ENCODE peak calls at places on chromosomes 11 and 22, in six cellular contexts. F is hippocampal formation; B is caudate nucleus; S is stimulated activated naive CD8-positive, alpha-beta T cell treated with anti-CD3 and anti-CD28 coated beads, Interleukin-15, amount 100 ng/mL, for 72 hours; R is dorsolateral prefrontal cortex; P is DMS79 treated with DMSO at 0.1 percent for 48 hours. U is an unnamed sample.

GRCh38 chr11:24391165-24391564 is 105.7 kb upstream of the LUZP2 start:
- DNase-seq in F (no peak), B (no peak), R (no peak), S (no peak), P (no peak), U (no peak)

GRCh38 chr11:18046116-18046777 is at the start of gene TPH1:
- DNase-seq in S (no peak), B (no peak), P (no peak), F (no peak), R (no peak), U (no peak)

GRCh38 chr11:2258501-2259465 is 11.6 kb downstream of the ASCL2 start:
- DNase-seq in B (no peak), P (no peak), S (no peak), R (peak), F (no peak), U (no peak)

GRCh38 chr11:17171342-17171741 is 36.4 kb downstream of the PIK3C2A start:
- DNase-seq in R (no peak), S (no peak), F (no peak), B (no peak), P (no peak), U (no peak)

GRCh38 chr11:76770642-76771445 is 12.3 kb upstream of the TSKU start:
- DNase-seq in F (no peak), B (no peak), P (no peak), S (no peak), R (no peak), U (no peak)

GRCh38 chr11:131408011-131408640 is 37.7 kb downstream of the NTM start:
- DNase-seq in F (no peak), R (peak), P (no peak), B (no peak), S (no peak), U (peak)

GRCh38 chr22:24069721-24070120 is 58.6 kb downstream of the CABIN1 start:
- DNase-seq in P (no peak), S (no peak), F (no peak), R (no peak), B (no peak), U (no peak)

GRCh38 chr11:46264976-46265375 is 12.5 kb upstream of the CREB3L1 start:
- DNase-seq in R (no peak), F (no peak), B (no peak), S (no peak), P (no peak), U (no peak)

GRCh38 chr11:121420398-121420797 is 31.7 kb upstream of the SORL1 start:
- DNase-seq in S (no peak), R (no peak), P (no peak), B (no peak), F (no peak), U (no peak)

GRCh38 chr11:110565690-110566336 is 136.1 kb downstream of the FDX1 start:
- DNase-seq in F (no peak), B (no peak), S (no peak), P (peak), R (no peak), U (no peak)

GRCh38 chr22:30228509-30229359 is 17.8 kb downstream of the LIF start:
- DNase-seq in S (no peak), F (no peak), P (no peak), R (no peak), B (no peak), U (no peak)

GRCh38 chr11:35619030-35619753 is 932 bp downstream of the FJX1 start:
- DNase-seq in B (peak), R (peak), S (peak), P (no peak), F (no peak), U (peak)

GRCh38 chr22:24400726-24401596 is 26.4 kb upstream of the ADORA2A start:
- DNase-seq in S (no peak), P (no peak), R (no peak), B (no peak), F (no peak), U (no peak)

GRCh38 chr22:22959147-22959827 is 71.7 kb downstream of the IGLL5 start:
- DNase-seq in S (peak), P (peak), F (peak), R (peak), B (peak), U (peak)

GRCh38 chr22:27107824-27108223 is 450.4 kb downstream of the MIAT start:
- DNase-seq in R (no peak), P (no peak), B (no peak), F (no peak), S (no peak), U (peak)

GRCh38 chr11:17649696-17650600 is 69.4 kb upstream of the MYOD1 start:
- DNase-seq in R (no peak), S (no peak), F (no peak), P (no peak), B (no peak), U (no peak)

GRCh38 chr11:70116386-70117077 is 38.4 kb downstream of the ANO1 start:
- DNase-seq in F (no peak), B (no peak), R (no peak), S (no peak), P (no peak), U (no peak)

GRCh38 chr11:64245797-64246623 is 733 bp downstream of the PPP1R14B start:
- DNase-seq in F (no peak), P (peak), B (peak), R (no peak), S (peak), U (peak)

GRCh38 chr11:36467913-36468312 is 42.2 kb downstream of the TRAF6 start:
- DNase-seq in R (no peak), F (no peak), S (no peak), P (no peak), B (no peak), U (no peak)

GRCh38 chr11:22467741-22468140 is 129.6 kb downstream of the SLC17A6 start:
- DNase-seq in S (no peak), B (no peak), R (no peak), F (no peak), P (no peak), U (no peak)

GRCh38 chr11:14418801-14419417 is 59.9 kb upstream of the RRAS2 start:
- DNase-seq in P (no peak), B (no peak), R (no peak), S (no peak), F (no peak), U (no peak)

GRCh38 chr22:23216331-23217170 is 36.2 kb downstream of the BCR start:
- DNase-seq in P (no peak), S (peak), R (no peak), B (no peak), F (no peak), U (no peak)

GRCh38 chr11:1298695-1299492 is 10.5 kb downstream of the TOLLIP start:
- DNase-seq in S (peak), R (peak), B (peak), P (peak), F (peak), U (no peak)

GRCh38 chr11:75298191-75298590 is 53.3 kb downstream of the ARRB1 start:
- DNase-seq in S (no peak), B (no peak), R (no peak), F (no peak), P (peak), U (peak)

GRCh38 chr11:122981388-122982264 is at the start of gene BSX:
- DNase-seq in S (peak), F (no peak), B (no peak), R (peak), P (peak), U (no peak)

GRCh38 chr22:41793871-41794270 is 6.6 kb upstream of the CCDC134 start:
- DNase-seq in P (no peak), F (no peak), B (no peak), S (no peak), R (no peak), U (no peak)

GRCh38 chr11:112770487-112770886 is 190.7 kb upstream of the NCAM1 start:
- DNase-seq in R (peak), B (peak), F (peak), P (no peak), S (no peak), U (no peak)

GRCh38 chr11:19889531-19889930 is 176.9 kb downstream of the NAV2 start:
- DNase-seq in B (no peak), S (no peak), P (no peak), F (no peak), R (no peak), U (no peak)

GRCh38 chr22:23569291-23569690 is 10.8 kb downstream of the IGLL1 start:
- DNase-seq in S (no peak), F (no peak), B (no peak), R (no peak), P (no peak), U (no peak)

GRCh38 chr11:118051611-118052461 is 25.0 kb upstream of the TMPRSS4 start:
- DNase-seq in S (peak), R (no peak), B (no peak), P (no peak), F (no peak), U (no peak)

GRCh38 chr11:57476883-57477506 is 16.7 kb downstream of the RTN4RL2 start:
- DNase-seq in F (no peak), P (no peak), S (peak), R (no peak), B (no peak), U (no peak)

GRCh38 chr11:96827164-96827563 is 437.4 kb downstream of the JRKL start:
- DNase-seq in S (no peak), F (peak), R (no peak), B (no peak), P (no peak), U (no peak)

GRCh38 chr22:46104881-46105493 is 45.3 kb upstream of the PPARA start:
- DNase-seq in S (no peak), B (no peak), P (no peak), R (no peak), F (no peak), U (no peak)

GRCh38 chr22:41550952-41551491 is 6.8 kb upstream of the POLR3H start:
- DNase-seq in R (no peak), S (no peak), F (no peak), B (no peak), P (no peak), U (no peak)

GRCh38 chr22:32482708-32483107 is 8.1 kb downstream of the FBXO7 start:
- DNase-seq in R (no peak), B (no peak), S (peak), P (no peak), F (no peak), U (no peak)

U was measured in NCI-H1105 treated with DMSO at 0.1 percent for 48 hours.